ENCODE peak calls at places on chromosomes 1 and 21, in six cellular contexts. H is SJCRH30, W is right cardiac atrium, T is GM12865, D is HL-60, Y is skeletal muscle cell. G is an unnamed sample.

GRCh38 chr1:154434346-154435075 is 29.4 kb downstream of the IL6R start:
- DNase-seq in H (no peak), T (no peak), D (no peak), Y (peak), W (peak), G (no peak)

GRCh38 chr1:217188280-217189235 is 442.3 kb downstream of the GPATCH2 start:
- DNase-seq in H (no peak), D (no peak), W (no peak), T (peak), Y (no peak), G (no peak)

GRCh38 chr1:29963946-29964345 is 727.6 kb downstream of the PTPRU start:
- DNase-seq in Y (no peak), D (no peak), H (no peak), W (no peak), T (no peak), G (no peak)

GRCh38 chr21:19535356-19535755 is 1131.8 kb upstream of the TMPRSS15 start:
- DNase-seq in D (no peak), T (no peak), W (no peak), Y (no peak), H (no peak), G (no peak)

GRCh38 chr1:115300087-115300856 is 37.8 kb downstream of the NGF start:
- DNase-seq in D (no peak), T (peak), H (peak), W (no peak), Y (no peak), G (no peak)

GRCh38 chr1:108038837-108039236 is 73.9 kb upstream of the VAV3 start:
- DNase-seq in H (no peak), T (no peak), Y (no peak), W (no peak), D (no peak), G (no peak)

GRCh38 chr1:240091201-240091600 is 482 bp upstream of the FMN2 start:
- DNase-seq in T (no peak), Y (no peak), D (no peak), H (no peak), W (no peak), G (no peak)

GRCh38 chr1:31848381-31848897 is 32.6 kb upstream of the SPOCD1 start:
- DNase-seq in H (no peak), T (peak), D (no peak), Y (no peak), W (no peak), G (no peak)

GRCh38 chr1:67460648-67461500 is 30.7 kb upstream of the SERBP1 start:
- DNase-seq in D (no peak), H (peak), T (no peak), W (peak), Y (peak), G (no peak)

GRCh38 chr1:94729287-94729686 is 90.9 kb upstream of the SLC44A3 start:
- DNase-seq in D (no peak), H (no peak), W (no peak), Y (peak), T (no peak), G (no peak)

GRCh38 chr1:168760781-168761180 is 31.8 kb upstream of the DPT start:
- DNase-seq in W (no peak), H (no peak), Y (no peak), T (no peak), D (no peak), G (no peak)

GRCh38 chr1:17561561-17561985 is 22.1 kb downstream of the ARHGEF10L start:
- DNase-seq in D (no peak), H (no peak), Y (no peak), T (no peak), W (peak), G (no peak)

GRCh38 chr21:45391743-45392079 is 13.3 kb upstream of the COL18A1 start:
- DNase-seq in Y (no peak), D (no peak), W (no peak), T (no peak), H (no peak), G (no peak)

GRCh38 chr1:230215049-230215448 is 148.0 kb downstream of the GALNT2 start:
- DNase-seq in H (peak), D (no peak), Y (peak), W (peak), T (no peak), G (peak)

GRCh38 chr21:40165212-40165611 is 298.0 kb downstream of the PCP4 start:
- DNase-seq in D (no peak), Y (no peak), T (no peak), H (no peak), W (no peak), G (no peak)

GRCh38 chr1:2382621-2383361 is 8.6 kb downstream of the MORN1 start:
- DNase-seq in T (peak), D (no peak), H (peak), Y (no peak), W (peak), G (no peak)

GRCh38 chr1:229410692-229411433 is 23.0 kb downstream of the ACTA1 start:
- DNase-seq in T (no peak), Y (peak), D (peak), W (peak), H (peak), G (no peak)

GRCh38 chr1:232805269-232806070 is at the start of gene MAP10:
- DNase-seq in W (peak), D (peak), Y (peak), H (peak), T (peak), G (no peak)

GRCh38 chr1:101438359-101438758 is 201.5 kb downstream of the S1PR1 start:
- DNase-seq in Y (no peak), H (peak), W (no peak), T (peak), D (no peak), G (no peak)

GRCh38 chr1:109904105-109904817 is 6.4 kb upstream of the CSF1 start:
- DNase-seq in H (peak), W (peak), T (no peak), D (no peak), Y (no peak), G (no peak)

GRCh38 chr1:154936416-154937050 is at the start of gene PMVK:
- DNase-seq in H (peak), W (peak), T (peak), Y (peak), D (peak), G (peak)

GRCh38 chr1:27609210-27609555 is 5.2 kb upstream of the AHDC1 start:
- DNase-seq in T (peak), D (no peak), W (no peak), H (no peak), Y (no peak), G (no peak)
- H3K4me3 ChIP-seq in T (no peak), D (no peak), W (no peak), H (no peak), Y (no peak), G (no peak)

GRCh38 chr1:172180886-172181285 is 239.6 kb upstream of the C1orf105 start:
- DNase-seq in H (no peak), T (peak), Y (no peak), W (peak), D (no peak), G (no peak)

GRCh38 chr1:172185206-172185605 is 235.3 kb upstream of the C1orf105 start:
- DNase-seq in H (peak), D (no peak), T (peak), W (no peak), Y (no peak), G (no peak)
- H3K4me3 ChIP-seq in H (no peak), D (no peak), T (no peak), W (no peak), Y (no peak), G (no peak)

DNA sequence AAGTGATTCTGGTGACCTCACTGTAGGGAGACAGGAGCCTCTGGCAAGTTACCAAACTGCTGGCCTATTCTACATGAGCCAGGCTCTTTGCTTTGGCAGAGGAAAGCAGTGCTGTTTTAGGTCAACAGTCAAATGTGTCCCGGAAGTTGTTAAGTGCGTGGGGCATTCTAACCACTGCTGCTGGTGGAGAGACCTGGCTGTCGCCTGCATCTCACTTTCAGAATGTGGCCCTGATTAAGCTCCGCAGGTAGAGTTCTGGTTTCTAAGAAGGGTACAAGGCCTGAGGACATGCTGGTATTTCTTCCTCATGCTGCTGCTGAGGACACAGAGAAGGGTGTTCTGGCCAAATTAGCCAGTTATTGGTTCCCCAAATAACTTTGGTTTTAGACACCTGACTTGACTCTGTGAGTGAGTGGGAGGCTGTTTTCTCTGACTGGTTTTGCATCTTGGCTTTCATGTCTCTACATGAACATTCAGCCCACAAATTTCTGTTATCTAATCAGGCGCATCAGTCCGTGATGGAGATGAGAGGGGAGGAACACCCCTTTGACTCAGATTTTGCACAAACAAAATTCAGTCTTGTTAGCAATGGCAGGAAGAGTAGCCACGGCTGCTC is 120.8 kb downstream of the LMO4 start:
- DNase-seq in W (peak), H (peak), T (peak), Y (peak), D (no peak), G (peak)
- H3K4me3 ChIP-seq in W (no peak), H (no peak), T (peak), Y (no peak), D (no peak), G (no peak)

GRCh38 chr1:247642742-247643141 is 36.8 kb downstream of the OR13G1 start:
- DNase-seq in T (no peak), Y (no peak), W (no peak), H (no peak), D (no peak), G (no peak)

GRCh38 chr1:247638011-247638410 is 32.6 kb downstream of the OR2G3 start:
- DNase-seq in W (no peak), D (no peak), T (no peak), Y (no peak), H (no peak), G (no peak)

GRCh38 chr1:247638781-247639180 is 33.4 kb downstream of the OR2G3 start:
- DNase-seq in W (no peak), T (no peak), H (no peak), Y (no peak), D (no peak), G (no peak)

DNA sequence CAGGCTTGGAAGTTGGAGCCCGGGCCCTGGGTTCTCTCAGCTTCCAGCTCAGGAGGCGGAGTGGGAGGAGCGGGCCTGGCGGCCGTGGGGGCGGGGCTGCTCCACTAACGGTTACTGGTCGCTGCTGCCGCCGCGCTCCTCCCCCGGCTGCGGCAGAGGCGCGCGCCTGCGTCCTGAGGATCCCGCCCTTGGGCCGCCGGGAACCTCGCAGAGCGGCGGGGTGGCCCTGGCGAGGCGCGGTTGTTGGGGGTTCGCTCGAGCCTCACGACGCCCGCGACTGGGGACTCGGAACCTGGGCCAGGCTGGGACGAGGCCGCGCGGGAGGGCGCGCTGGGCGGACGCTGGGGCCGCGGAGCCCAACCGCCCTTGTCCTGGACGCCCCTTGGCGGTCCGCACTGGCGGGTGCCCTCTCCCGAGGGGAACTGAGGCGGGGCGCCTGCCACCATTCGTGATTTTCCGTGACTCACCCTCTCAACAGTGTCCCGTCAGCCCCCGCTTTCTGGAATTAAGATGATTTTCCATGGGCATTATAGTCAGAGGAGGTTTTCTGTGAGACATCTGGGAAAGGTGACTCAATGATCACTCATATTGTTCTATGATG is 34.1 kb downstream of the OR2G3 start:
- DNase-seq in H (no peak), W (peak), D (peak), Y (peak), T (no peak), G (no peak)
- H3K4me3 ChIP-seq in H (no peak), W (peak), D (no peak), Y (peak), T (no peak), G (no peak)

GRCh38 chr1:84000196-84000885 is 1.4 kb upstream of the TTLL7 start:
- DNase-seq in H (no peak), W (no peak), Y (no peak), T (no peak), D (no peak), G (no peak)
- H3K4me3 ChIP-seq in H (peak), W (no peak), Y (no peak), T (no peak), D (no peak), G (no peak)

GRCh38 chr1:56180806-56181205 is 398.6 kb downstream of the PLPP3 start:
- DNase-seq in W (no peak), H (no peak), D (no peak), Y (no peak), T (no peak), G (no peak)
- H3K4me3 ChIP-seq in W (peak), H (no peak), D (no peak), Y (no peak), T (no peak), G (no peak)

GRCh38 chr1:89198081-89198480 is 661 bp downstream of the GBP4 start:
- DNase-seq in W (no peak), H (no peak), Y (no peak), T (no peak), D (no peak), G (no peak)
- H3K4me3 ChIP-seq in W (peak), H (no peak), Y (peak), T (peak), D (peak), G (no peak)

GRCh38 chr21:42781150-42781980 is 98.0 kb downstream of the WDR4 start:
- DNase-seq in W (no peak), H (peak), D (no peak), T (no peak), Y (no peak), G (no peak)
- H3K4me3 ChIP-seq in W (peak), H (peak), D (no peak), T (no peak), Y (no peak), G (no peak)

G was measured in LNCaP clone FGC.